ENCODE peak calls at places on chromosomes 11 and 22, in five cellular contexts. H is activated T-cell treated with anti-CD3 and anti-CD28 coated beads, Interleukin-2, amount 50 U/mL, for 72 hours; E is SIG-M5; O is posterior cingulate gyrus; X is IMR-90. U is an unnamed sample.

GRCh38 chr22:29319072-29319471 is 3.6 kb upstream of the RASL10A start:
- DNase-seq in H (no peak), E (no peak), O (no peak), X (no peak), U (no peak)

GRCh38 chr11:27293500-27294417 is 69.3 kb downstream of the CCDC34 start:
- DNase-seq in H (no peak), E (no peak), O (no peak), X (peak), U (no peak)

GRCh38 chr22:36860821-36861659 is at the start of gene NCF4:
- DNase-seq in H (peak), E (peak), O (peak), X (no peak), U (peak)

GRCh38 chr11:67355023-67355793 is 1.9 kb upstream of the POLD4 start:
- DNase-seq in H (no peak), E (no peak), O (peak), X (no peak), U (no peak)

GRCh38 chr11:118618115-118618990 is 10.9 kb downstream of the PHLDB1 start:
- DNase-seq in H (no peak), E (no peak), O (peak), X (peak), U (no peak)

GRCh38 chr11:17563248-17563647 is 16.2 kb downstream of the OTOG start:
- DNase-seq in H (no peak), E (no peak), O (peak), X (no peak), U (no peak)

GRCh38 chr11:85826096-85826855 is 15.3 kb upstream of the SYTL2 start:
- DNase-seq in H (peak), E (no peak), O (peak), X (peak), U (peak)

GRCh38 chr22:36285545-36285944 is 32.6 kb downstream of the APOL1 start:
- DNase-seq in H (no peak), E (no peak), O (peak), X (no peak), U (no peak)

GRCh38 chr22:19879996-19880785 is 25.5 kb upstream of the GNB1L start:
- DNase-seq in H (no peak), E (no peak), O (peak), X (no peak), U (no peak)

GRCh38 chr11:124793466-124794278 is 6.5 kb downstream of the MSANTD2 start:
- DNase-seq in H (peak), E (no peak), O (no peak), X (peak), U (no peak)

GRCh38 chr11:13098067-13098466 is 89.0 kb downstream of the RASSF10 start:
- DNase-seq in H (no peak), E (no peak), O (peak), X (no peak), U (no peak)

GRCh38 chr11:35838071-35838470 is 105.8 kb upstream of the LDLRAD3 start:
- DNase-seq in H (no peak), E (no peak), O (no peak), X (no peak), U (no peak)

GRCh38 chr11:18352581-18352980 is 30.2 kb downstream of the GTF2H1 start:
- DNase-seq in H (no peak), E (no peak), O (no peak), X (peak), U (no peak)

GRCh38 chr11:126483796-126484195 is 128.3 kb downstream of the ST3GAL4 start:
- DNase-seq in H (no peak), E (no peak), O (peak), X (no peak), U (no peak)

GRCh38 chr11:120400564-120401364 is 64.6 kb downstream of the ARHGEF12 start:
- DNase-seq in H (no peak), E (no peak), O (no peak), X (peak), U (no peak)

GRCh38 chr11:125425601-125426000 is 70.5 kb downstream of the FEZ1 start:
- DNase-seq in H (no peak), E (no peak), O (peak), X (no peak), U (no peak)

GRCh38 chr11:78351979-78352731 is 65.5 kb downstream of the GAB2 start:
- DNase-seq in H (no peak), E (no peak), O (no peak), X (no peak), U (no peak)

GRCh38 chr11:86594746-86595145 is 77.7 kb downstream of the ME3 start:
- DNase-seq in H (no peak), E (no peak), O (no peak), X (peak), U (no peak)

U was measured in activated CD4-positive, alpha-beta memory T cell treated with anti-CD3 and anti-CD28 coated beads, Interleukin-2, amount 10 ng/mL, durations not matched to agents 7 days and 5 days.